ENCODE peak calls at places on chromosomes 3 and 15, in five cellular contexts. One of them, this sample, is unnamed. For H3K4me1, the result is how much of the 10 kb centered on the place peaks cover.

GRCh38 chr3:44252332-44252731 is 10.6 kb downstream of the TOPAZ1 start:
- DNase-seq in fibroblast of lung: peak
- DNase-seq in heart right ventricle: no peak
- DNase-seq in H1: no peak
- DNase-seq in thoracic aorta: no peak
- DNase-seq in this sample: no peak

GRCh38 chr15:59685737-59686297 is 3.3 kb downstream of the BNIP2 start:
- DNase-seq in fibroblast of lung: peak
- DNase-seq in heart right ventricle: no peak
- DNase-seq in H1: no peak
- DNase-seq in thoracic aorta: no peak
- DNase-seq in this sample: no peak

GRCh38 chr15:25136119-25136518 is 181.3 kb downstream of the SNRPN start:
- DNase-seq in fibroblast of lung: peak
- DNase-seq in heart right ventricle: no peak
- DNase-seq in H1: no peak
- DNase-seq in thoracic aorta: no peak
- DNase-seq in this sample: no peak

GRCh38 chr15:74215958-74216357 is 13.4 kb upstream of the STRA6 start:
- DNase-seq in fibroblast of lung: no peak
- DNase-seq in heart right ventricle: no peak
- DNase-seq in H1: no peak
- DNase-seq in thoracic aorta: no peak
- DNase-seq in this sample: no peak

GRCh38 chr3:47964740-47965139 is 51.5 kb downstream of the MAP4 start:
- DNase-seq in fibroblast of lung: peak
- DNase-seq in heart right ventricle: no peak
- DNase-seq in H1: no peak
- DNase-seq in thoracic aorta: no peak
- DNase-seq in this sample: no peak

GRCh38 chr3:16171009-16171408 is 3.5 kb upstream of the GALNT15 start:
- DNase-seq in fibroblast of lung: no peak
- DNase-seq in heart right ventricle: no peak
- DNase-seq in H1: no peak
- DNase-seq in thoracic aorta: no peak
- DNase-seq in this sample: no peak

GRCh38 chr3:179175358-179175757 is 27.2 kb downstream of the PIK3CA start:
- DNase-seq in fibroblast of lung: no peak
- DNase-seq in heart right ventricle: no peak
- DNase-seq in H1: no peak
- DNase-seq in thoracic aorta: no peak
- DNase-seq in this sample: no peak

GRCh38 chr15:52652984-52653383 is 26.2 kb downstream of the ATOSA start:
- DNase-seq in fibroblast of lung: peak
- DNase-seq in heart right ventricle: no peak
- DNase-seq in H1: no peak
- DNase-seq in thoracic aorta: no peak
- DNase-seq in this sample: no peak

GRCh38 chr3:159929181-159929893 is 59.3 kb upstream of the IL12A start:
- DNase-seq in fibroblast of lung: peak
- DNase-seq in heart right ventricle: peak
- DNase-seq in H1: no peak
- DNase-seq in thoracic aorta: no peak
- DNase-seq in this sample: no peak

GRCh38 chr3:59885907-59886400 is 836.1 kb upstream of the CFAP20DC start:
- DNase-seq in fibroblast of lung: no peak
- DNase-seq in heart right ventricle: no peak
- DNase-seq in H1: no peak
- DNase-seq in thoracic aorta: no peak
- DNase-seq in this sample: no peak

GRCh38 chr3:32743934-32744333 is 58.9 kb downstream of the CNOT10 start:
- DNase-seq in fibroblast of lung: peak
- DNase-seq in heart right ventricle: no peak
- DNase-seq in H1: no peak
- DNase-seq in thoracic aorta: no peak
- DNase-seq in this sample: no peak

GRCh38 chr15:43792761-43793493 is 807 bp downstream of the SERF2 start:
- DNase-seq in fibroblast of lung: no peak
- DNase-seq in heart right ventricle: peak
- DNase-seq in H1: no peak
- DNase-seq in thoracic aorta: no peak
- DNase-seq in this sample: no peak

GRCh38 chr15:97563516-97563915 is 397.0 kb upstream of the ARRDC4 start:
- DNase-seq in fibroblast of lung: no peak
- DNase-seq in heart right ventricle: no peak
- DNase-seq in H1: no peak
- DNase-seq in thoracic aorta: no peak
- DNase-seq in this sample: no peak

GRCh38 chr3:50167069-50167781 is 12.1 kb downstream of the SEMA3F start:
- DNase-seq in fibroblast of lung: peak
- DNase-seq in heart right ventricle: no peak
- DNase-seq in H1: no peak
- DNase-seq in thoracic aorta: no peak
- DNase-seq in this sample: peak

GRCh38 chr3:33218446-33219174 is at the start of gene SUSD5:
- DNase-seq in fibroblast of lung: peak
- DNase-seq in heart right ventricle: peak
- DNase-seq in H1: peak
- DNase-seq in thoracic aorta: no peak
- DNase-seq in this sample: no peak

GRCh38 chr3:43870844-43871626 is 180.3 kb downstream of the ABHD5 start:
- DNase-seq in fibroblast of lung: no peak
- DNase-seq in heart right ventricle: no peak
- DNase-seq in H1: no peak
- DNase-seq in thoracic aorta: no peak
- DNase-seq in this sample: no peak

GRCh38 chr3:11238880-11239279 is 33.3 kb upstream of the ATG7 start:
- DNase-seq in fibroblast of lung: peak
- DNase-seq in heart right ventricle: no peak
- DNase-seq in H1: no peak
- DNase-seq in thoracic aorta: no peak
- DNase-seq in this sample: no peak

GRCh38 chr3:37324752-37325407 is 150.5 kb upstream of the LRRFIP2 start:
- DNase-seq in fibroblast of lung: peak
- DNase-seq in heart right ventricle: no peak
- DNase-seq in H1: no peak
- DNase-seq in thoracic aorta: no peak
- DNase-seq in this sample: no peak

GRCh38 chr15:84817461-84818081 is 415 bp downstream of the ALPK3 start:
- DNase-seq in fibroblast of lung: no peak
- DNase-seq in heart right ventricle: no peak
- DNase-seq in H1: no peak
- DNase-seq in thoracic aorta: no peak
- DNase-seq in this sample: no peak

GRCh38 chr3:100084100-100084806 is 30.0 kb downstream of the FILIP1L start:
- DNase-seq in fibroblast of lung: no peak
- DNase-seq in heart right ventricle: no peak
- DNase-seq in H1: no peak
- DNase-seq in thoracic aorta: no peak
- DNase-seq in this sample: no peak

GRCh38 chr3:20072422-20072821 is 32.2 kb downstream of the KAT2B start:
- DNase-seq in fibroblast of lung: no peak
- DNase-seq in heart right ventricle: no peak
- DNase-seq in H1: no peak
- DNase-seq in thoracic aorta: no peak
- DNase-seq in this sample: no peak

GRCh38 chr3:40546811-40547210 is 22.1 kb downstream of the ZNF621 start:
- DNase-seq in fibroblast of lung: peak
- DNase-seq in heart right ventricle: no peak
- DNase-seq in H1: no peak
- DNase-seq in thoracic aorta: no peak
- DNase-seq in this sample: no peak

GRCh38 chr15:60115579-60116415 is 111.7 kb downstream of the FOXB1 start:
- DNase-seq in fibroblast of lung: peak
- DNase-seq in heart right ventricle: no peak
- DNase-seq in H1: no peak
- DNase-seq in thoracic aorta: no peak
- DNase-seq in this sample: no peak

GRCh38 chr3:156547637-156548036 is 7.3 kb downstream of the SSR3 start:
- DNase-seq in fibroblast of lung: no peak
- DNase-seq in heart right ventricle: no peak
- DNase-seq in H1: no peak
- DNase-seq in thoracic aorta: no peak
- DNase-seq in this sample: no peak

GRCh38 chr3:154428369-154429206 is 1.4 kb downstream of the GPR149 start:
- DNase-seq in fibroblast of lung: no peak
- DNase-seq in heart right ventricle: peak
- DNase-seq in H1: no peak
- DNase-seq in thoracic aorta: no peak
- DNase-seq in this sample: no peak

GRCh38 chr15:92448370-92448769 is 54.7 kb downstream of the ST8SIA2 start:
- DNase-seq in fibroblast of lung: no peak
- DNase-seq in heart right ventricle: no peak
- DNase-seq in H1: no peak
- DNase-seq in thoracic aorta: no peak
- DNase-seq in this sample: no peak

GRCh38 chr3:59327324-59327939 is 277.6 kb upstream of the CFAP20DC start:
- DNase-seq in fibroblast of lung: no peak
- DNase-seq in heart right ventricle: no peak
- DNase-seq in H1: no peak
- DNase-seq in thoracic aorta: no peak
- DNase-seq in this sample: no peak

GRCh38 chr3:129686941-129687340 is 80.5 kb upstream of the PLXND1 start:
- DNase-seq in fibroblast of lung: no peak
- DNase-seq in heart right ventricle: no peak
- DNase-seq in H1: no peak
- DNase-seq in thoracic aorta: no peak
- DNase-seq in this sample: no peak

GRCh38 chr3:4741404-4742307 is 237.6 kb upstream of the BHLHE40 start:
- DNase-seq in fibroblast of lung: peak
- DNase-seq in heart right ventricle: peak
- DNase-seq in H1: no peak
- DNase-seq in thoracic aorta: peak
- DNase-seq in this sample: peak

GRCh38 chr3:4741106-4741403 is 238.2 kb upstream of the BHLHE40 start:
- DNase-seq in fibroblast of lung: no peak
- DNase-seq in heart right ventricle: no peak
- DNase-seq in H1: no peak
- DNase-seq in thoracic aorta: no peak
- DNase-seq in this sample: no peak

GRCh38 chr3:4743371-4743770 is 235.9 kb upstream of the BHLHE40 start:
- DNase-seq in fibroblast of lung: no peak
- DNase-seq in heart right ventricle: no peak
- DNase-seq in H1: no peak
- DNase-seq in thoracic aorta: no peak
- DNase-seq in this sample: no peak

GRCh38 chr3:4740397-4741105 is 238.7 kb upstream of the BHLHE40 start:
- DNase-seq in fibroblast of lung: peak
- DNase-seq in heart right ventricle: no peak
- DNase-seq in H1: no peak
- DNase-seq in thoracic aorta: no peak
- DNase-seq in this sample: no peak

DNA sequence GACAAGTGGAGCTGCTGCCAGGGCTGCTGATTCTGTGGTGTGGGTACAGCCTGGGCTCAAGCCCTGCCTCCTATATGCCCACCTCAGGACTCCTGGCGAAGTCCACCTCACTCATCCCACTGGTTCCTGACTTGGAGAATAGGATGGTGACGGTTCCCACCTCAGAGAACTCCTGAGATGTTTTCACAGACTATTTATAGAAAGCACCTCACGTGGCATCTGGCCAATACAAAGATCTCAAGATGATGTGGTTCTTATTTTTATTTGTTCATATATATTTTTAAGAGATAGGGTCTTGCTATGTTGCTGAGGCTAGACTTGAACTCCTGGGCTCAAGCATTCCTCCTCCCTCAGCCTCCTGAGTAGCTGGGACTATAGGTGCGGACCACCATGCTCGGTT is 236.9 kb upstream of the BHLHE40 start:
- DNase-seq in fibroblast of lung: no peak
- DNase-seq in heart right ventricle: no peak
- DNase-seq in H1: no peak
- DNase-seq in thoracic aorta: no peak
- DNase-seq in this sample: no peak
- H3K4me1 ChIP-seq in fibroblast of lung: under half
- H3K4me1 ChIP-seq in heart right ventricle: under half
- H3K4me1 ChIP-seq in H1: under half
- H3K4me1 ChIP-seq in thoracic aorta: under half
- H3K4me1 ChIP-seq in this sample: under half

GRCh38 chr15:63291507-63291906 is 14.1 kb downstream of the APH1B start:
- DNase-seq in fibroblast of lung: peak
- DNase-seq in heart right ventricle: no peak
- DNase-seq in H1: no peak
- DNase-seq in thoracic aorta: no peak
- DNase-seq in this sample: no peak
- H3K4me3 ChIP-seq in fibroblast of lung: no peak
- H3K4me3 ChIP-seq in heart right ventricle: no peak
- H3K4me3 ChIP-seq in H1: no peak
- H3K4me3 ChIP-seq in thoracic aorta: no peak
- H3K4me3 ChIP-seq in this sample: no peak

DNA sequence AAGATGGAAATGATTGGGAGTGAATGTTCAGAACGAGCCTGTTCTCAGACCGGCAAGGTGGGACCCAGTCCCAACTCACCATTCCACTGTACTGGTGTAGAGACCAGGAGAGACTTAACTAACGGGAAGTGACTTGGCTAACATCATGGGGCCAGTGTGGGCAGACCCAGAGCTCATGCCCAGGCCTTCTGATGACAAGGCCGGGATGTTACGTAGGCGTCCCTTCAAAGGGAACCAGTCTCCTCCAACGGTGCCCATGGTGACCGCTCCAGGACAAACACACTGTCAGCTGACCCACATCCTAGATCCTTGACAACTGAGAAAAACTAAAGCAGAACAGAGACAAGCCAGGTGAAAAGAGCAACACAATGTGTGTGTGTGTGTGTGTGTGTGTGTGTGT is 128.4 kb upstream of the HACD2 start:
- DNase-seq in fibroblast of lung: no peak
- DNase-seq in heart right ventricle: no peak
- DNase-seq in H1: no peak
- DNase-seq in thoracic aorta: peak
- DNase-seq in this sample: no peak
- H3K4me1 ChIP-seq in fibroblast of lung: under half
- H3K4me1 ChIP-seq in heart right ventricle: under half
- H3K4me1 ChIP-seq in H1: under half
- H3K4me1 ChIP-seq in thoracic aorta: under half
- H3K4me1 ChIP-seq in this sample: under half

DNA sequence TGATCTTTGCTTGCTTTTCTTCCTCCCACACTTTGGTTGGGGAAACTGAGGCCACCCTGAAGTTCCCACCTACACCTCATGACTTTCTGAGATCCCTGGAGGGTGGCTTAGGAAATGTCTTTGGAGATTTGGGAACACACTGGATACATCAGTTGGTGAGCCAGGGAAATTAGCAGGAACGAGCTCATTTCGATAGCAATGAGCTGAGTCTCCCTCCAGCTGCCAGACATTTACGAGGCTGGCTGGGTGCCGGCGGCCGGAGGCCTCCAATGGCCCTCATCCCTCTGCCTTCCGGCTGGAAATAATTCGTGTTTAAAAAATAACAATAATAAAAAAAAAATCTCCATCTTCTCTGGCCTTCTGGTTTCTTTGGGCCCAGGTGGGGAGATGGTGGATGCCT is 38.8 kb downstream of the SMAD6 start:
- DNase-seq in fibroblast of lung: peak
- DNase-seq in heart right ventricle: peak
- DNase-seq in H1: no peak
- DNase-seq in thoracic aorta: no peak
- DNase-seq in this sample: no peak
- H3K4me3 ChIP-seq in fibroblast of lung: no peak
- H3K4me3 ChIP-seq in heart right ventricle: no peak
- H3K4me3 ChIP-seq in H1: no peak
- H3K4me3 ChIP-seq in thoracic aorta: no peak
- H3K4me3 ChIP-seq in this sample: no peak